ENCODE peak calls at places on chromosome 19, in seven cellular contexts. L, Y, D, S, F, W and C are unnamed samples.
A peak's percentile ranks its signal among the peaks of the same experiment; 100 is the strongest.

GRCh38 chr19:1566392-1567115 is 1.6 kb downstream of the MEX3D start:
- DNase-seq in D (peak; percentile 77), L (no peak), F (peak; percentile 81), S (no peak), W (no peak), Y (peak; percentile 74), C (no peak)

GRCh38 chr19:38718747-38719543 is 25.3 kb downstream of the CAPN12 start:
- DNase-seq in Y (peak; percentile 70), L (no peak), F (no peak), D (no peak), S (no peak), W (no peak), C (no peak)

GRCh38 chr19:51201712-51202111 is 23.2 kb upstream of the CD33 start:
- DNase-seq in S (no peak), Y (no peak), L (no peak), W (no peak), F (no peak), D (no peak), C (no peak)

GRCh38 chr19:3644351-3645066 is 17.9 kb upstream of the CACTIN start:
- DNase-seq in W (no peak), Y (no peak), F (no peak), D (peak; percentile 49), S (no peak), L (no peak), C (no peak)

GRCh38 chr19:13172335-13173128 is 22.3 kb downstream of the IER2 start:
- DNase-seq in W (no peak), F (peak; percentile 83), L (no peak), S (peak; percentile 74), Y (peak; percentile 80), D (peak; percentile 83), C (peak; percentile 24)

GRCh38 chr19:12272980-12273901 is 21.4 kb downstream of the ZNF44 start:
- DNase-seq in L (no peak), Y (no peak), W (no peak), D (no peak), F (no peak), S (no peak), C (no peak)

GRCh38 chr19:50319156-50319555 is 10.0 kb downstream of the KCNC3 start:
- DNase-seq in D (no peak), W (no peak), F (no peak), L (no peak), Y (no peak), S (no peak), C (no peak)

GRCh38 chr19:3324405-3324856 is 42.0 kb upstream of the NFIC start:
- DNase-seq in S (peak; percentile 63), D (no peak), L (peak; percentile 76), F (peak; percentile 30), W (peak; percentile 44), Y (no peak), C (peak; percentile 83)

GRCh38 chr19:18278521-18279265 is 2.7 kb downstream of the JUND start:
- DNase-seq in S (peak; percentile 51), L (peak; percentile 58), Y (no peak), D (no peak), W (no peak), F (peak; percentile 14), C (peak; percentile 60)

GRCh38 chr19:19067276-19068072 is 3.7 kb downstream of the SLC25A42 start:
- DNase-seq in Y (peak; percentile 28), W (peak; percentile 58), F (no peak), S (no peak), D (no peak), L (no peak), C (peak; percentile 67)

GRCh38 chr19:49861127-49861526 is 6.2 kb downstream of the PNKP start:
- DNase-seq in L (no peak), S (no peak), D (no peak), Y (no peak), F (no peak), W (no peak), C (no peak)

GRCh38 chr19:40614595-40615411 is 13.6 kb downstream of the LTBP4 start:
- DNase-seq in F (peak; percentile 78), Y (peak; percentile 90), S (peak; percentile 76), W (peak; percentile 54), L (no peak), D (peak; percentile 99), C (peak; percentile 86)

GRCh38 chr19:49119411-49120324 is at the start of gene PPFIA3:
- DNase-seq in D (peak; percentile 54), W (no peak), Y (peak; percentile 59), L (no peak), S (peak; percentile 19), F (peak; percentile 51), C (no peak)

GRCh38 chr19:46603752-46604241 is 2.7 kb downstream of the CALM3 start:
- DNase-seq in W (no peak), L (no peak), F (no peak), S (no peak), D (no peak), Y (no peak), C (no peak)

GRCh38 chr19:10748924-10749434 is 31.1 kb downstream of the DNM2 start:
- DNase-seq in L (no peak), Y (no peak), W (no peak), F (peak; percentile 22), D (no peak), S (no peak), C (no peak)

GRCh38 chr19:3220576-3220975 is 3.9 kb upstream of the CELF5 start:
- DNase-seq in L (no peak), S (no peak), D (no peak), W (no peak), Y (no peak), F (no peak), C (no peak)

GRCh38 chr19:17328517-17329060 is 6.1 kb downstream of the ANO8 start:
- DNase-seq in L (no peak), D (no peak), F (no peak), Y (no peak), S (peak; percentile 28), W (no peak), C (no peak)

GRCh38 chr19:42501733-42502132 is 26.5 kb downstream of the CEACAM1 start:
- DNase-seq in L (no peak), F (no peak), S (no peak), W (no peak), D (no peak), Y (no peak), C (no peak)

GRCh38 chr19:17125728-17126677 is 50.4 kb downstream of the MYO9B start:
- DNase-seq in S (peak; percentile 74), L (peak; percentile 71), F (no peak), Y (peak; percentile 61), D (peak; percentile 25), W (no peak), C (peak; percentile 93)

GRCh38 chr19:16370671-16371391 is 46.2 kb downstream of the KLF2 start:
- DNase-seq in D (no peak), F (no peak), S (peak; percentile 30), W (no peak), L (peak; percentile 54), Y (no peak), C (no peak)

GRCh38 chr19:37172368-37173366 is at the start of gene ZNF585A:
- DNase-seq in L (peak; percentile 96), D (peak; percentile 97), Y (peak; percentile 95), W (peak; percentile 93), F (peak; percentile 97), S (peak; percentile 84), C (peak; percentile 94)

DNA sequence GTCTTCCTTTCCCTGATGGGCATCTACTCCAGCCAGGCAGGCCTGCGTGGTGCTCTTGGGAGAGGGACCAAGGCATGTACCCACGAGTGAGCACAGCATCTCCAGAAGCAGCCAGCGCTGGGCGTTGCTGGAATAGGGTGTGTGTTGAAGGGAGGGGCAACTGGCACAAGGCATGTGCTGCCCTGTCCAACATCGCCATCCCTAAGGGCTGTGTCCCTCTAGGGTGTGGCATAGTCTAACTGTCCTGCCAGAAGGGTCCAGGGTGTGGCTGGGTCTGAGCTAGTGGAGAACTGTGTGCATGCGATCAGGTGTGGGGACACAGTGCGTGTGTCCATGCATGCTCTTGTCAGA is 2.8 kb downstream of the NOTCH3 start:
- DNase-seq in D (no peak), L (no peak), S (no peak), Y (no peak), F (no peak), W (no peak), C (no peak)
- H3K9me3 ChIP-seq in D (no peaks in the 10 kb centered on the region), L (no peaks in the 10 kb centered on the region), S (no peaks in the 10 kb centered on the region), Y (no peaks in the 10 kb centered on the region), F (no peaks in the 10 kb centered on the region), W (no peaks in the 10 kb centered on the region), C (no peaks in the 10 kb centered on the region)

GRCh38 chr19:58560007-58560887 is 1.8 kb upstream of the UBE2M start:
- DNase-seq in D (no peak), S (no peak), Y (no peak), F (no peak), L (no peak), W (no peak), C (no peak)
- H3K4me1 ChIP-seq in D (peaks cover 25% of the 10 kb centered on the region), S (peaks cover 58% of the 10 kb centered on the region), Y (peaks cover 48% of the 10 kb centered on the region), F (peaks cover 38% of the 10 kb centered on the region), L (peaks cover 41% of the 10 kb centered on the region), W (peaks cover 24% of the 10 kb centered on the region), C (peaks cover 62% of the 10 kb centered on the region)

GRCh38 chr19:383922-384800 is 24.8 kb downstream of the C2CD4C start:
- DNase-seq in L (no peak), D (no peak), S (no peak), Y (no peak), F (peak; percentile 34), W (no peak), C (no peak)
- H3K27ac ChIP-seq in L (no peak overlapping the region), D (no peak overlapping the region), S (no peak overlapping the region), Y (no peak overlapping the region), F (no peak overlapping the region), W (no peak overlapping the region), C (no peak overlapping the region)

GRCh38 chr19:21812448-21812847 is 23.5 kb downstream of the ZNF43 start:
- DNase-seq in Y (no peak), S (no peak), W (no peak), F (no peak), D (no peak), L (no peak), C (no peak)
- H3K9me3 ChIP-seq in Y (peaks cover 9% of the 10 kb centered on the region), S (peaks cover 48% of the 10 kb centered on the region), W (no peaks in the 10 kb centered on the region), F (peaks cover 6% of the 10 kb centered on the region), D (peaks cover 69% of the 10 kb centered on the region), L (peaks cover 86% of the 10 kb centered on the region), C (peaks cover 45% of the 10 kb centered on the region)

GRCh38 chr19:53989600-53990533 is 1.6 kb upstream of the CACNG6 start:
- DNase-seq in Y (no peak), W (no peak), F (peak; percentile 77), D (no peak), L (no peak), S (no peak), C (no peak)
- H3K4me1 ChIP-seq in Y (peaks cover 6% of the 10 kb centered on the region), W (no peaks in the 10 kb centered on the region), F (peaks cover 39% of the 10 kb centered on the region), D (no peaks in the 10 kb centered on the region), L (no peaks in the 10 kb centered on the region), S (no peaks in the 10 kb centered on the region), C (no peaks in the 10 kb centered on the region)